ENCODE peak calls at places on chromosomes 4 and X, in four cellular contexts. J, I, D and S are unnamed samples.

GRCh38 chr4:33696066-33696465 is 2548.2 kb downstream of the ARAP2 start:
- DNase-seq in J (no peak), I (no peak), D (no peak), S (no peak)

GRCh38 chrX:28880136-28880535 is 292.9 kb downstream of the IL1RAPL1 start:
- DNase-seq in J (no peak), I (no peak), D (no peak), S (no peak)

GRCh38 chrX:150229481-150229880 is 133.6 kb upstream of the MAMLD1 start:
- DNase-seq in J (no peak), I (no peak), D (no peak), S (no peak)

GRCh38 chrX:130106071-130106470 is 4.2 kb downstream of the ELF4 start:
- DNase-seq in J (peak), I (no peak), D (no peak), S (no peak)

GRCh38 chrX:110442631-110443030 is 84.0 kb downstream of the RTL9 start:
- DNase-seq in J (peak), I (peak), D (no peak), S (peak)

GRCh38 chr4:6584865-6585264 is 9.9 kb downstream of the MAN2B2 start:
- DNase-seq in J (no peak), I (no peak), D (no peak), S (no peak)

GRCh38 chr4:144384428-144384827 is 243.9 kb upstream of the GYPA start:
- DNase-seq in J (no peak), I (no peak), D (no peak), S (no peak)

GRCh38 chr4:9979101-9979815 is 42.0 kb downstream of the SLC2A9 start:
- DNase-seq in J (no peak), I (no peak), D (no peak), S (no peak)

GRCh38 chrX:12967711-12968465 is 7.0 kb upstream of the TMSB4X start:
- DNase-seq in J (no peak), I (no peak), D (no peak), S (no peak)

GRCh38 chr4:152041304-152041703 is 280.5 kb upstream of the GATB start:
- DNase-seq in J (no peak), I (no peak), D (no peak), S (no peak)

GRCh38 chr4:37584087-37584486 is 102.1 kb downstream of the RELL1 start:
- DNase-seq in J (no peak), I (peak), D (no peak), S (no peak)

GRCh38 chr4:70969076-70969475 is 24.4 kb upstream of the DCK start:
- DNase-seq in J (no peak), I (no peak), D (no peak), S (no peak)

GRCh38 chr4:3307060-3307459 is 14.2 kb downstream of the RGS12 start:
- DNase-seq in J (no peak), I (no peak), D (no peak), S (no peak)

DNA sequence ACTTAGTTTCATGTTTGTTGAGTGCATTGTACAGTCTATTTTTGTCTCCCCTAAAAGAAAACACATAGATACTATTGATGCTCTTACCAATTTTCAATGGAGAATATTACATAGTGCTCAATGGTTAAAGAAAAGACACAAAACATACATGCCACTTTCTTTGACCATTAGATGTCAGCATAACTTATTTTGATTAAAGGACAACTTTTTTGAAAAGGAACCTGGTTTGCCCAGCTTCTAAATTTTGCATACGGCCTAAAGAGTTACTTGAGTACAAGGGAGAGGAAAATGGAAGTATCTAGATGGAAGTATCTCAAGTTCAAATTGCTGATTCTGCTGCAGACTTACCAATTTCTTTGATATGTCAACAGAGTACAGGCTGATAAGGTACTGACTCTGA is 68.5 kb downstream of the METTL14 start:
- DNase-seq in J (no peak), I (no peak), D (no peak), S (no peak)
- TF ChIP-seq CTCF in J (no peak), I (no peak), D (no peak), S (no peak)

GRCh38 chrX:45824471-45824870 is 623.8 kb upstream of the DIPK2B start:
- DNase-seq in J (no peak), I (no peak), D (peak), S (peak)
- TF ChIP-seq CTCF in J (no peak), I (no peak), D (no peak), S (peak)

GRCh38 chr4:89156515-89156914 is 45.2 kb downstream of the TIGD2 start:
- DNase-seq in J (no peak), I (no peak), D (no peak), S (no peak)

GRCh38 chr4:89157488-89158024 is 46.2 kb downstream of the TIGD2 start:
- DNase-seq in J (no peak), I (no peak), D (no peak), S (no peak)

GRCh38 chr4:89161841-89162240 is 50.5 kb downstream of the TIGD2 start:
- DNase-seq in J (no peak), I (no peak), D (no peak), S (no peak)

GRCh38 chr4:89160806-89161205 is 49.5 kb downstream of the TIGD2 start:
- DNase-seq in J (no peak), I (no peak), D (no peak), S (no peak)

DNA sequence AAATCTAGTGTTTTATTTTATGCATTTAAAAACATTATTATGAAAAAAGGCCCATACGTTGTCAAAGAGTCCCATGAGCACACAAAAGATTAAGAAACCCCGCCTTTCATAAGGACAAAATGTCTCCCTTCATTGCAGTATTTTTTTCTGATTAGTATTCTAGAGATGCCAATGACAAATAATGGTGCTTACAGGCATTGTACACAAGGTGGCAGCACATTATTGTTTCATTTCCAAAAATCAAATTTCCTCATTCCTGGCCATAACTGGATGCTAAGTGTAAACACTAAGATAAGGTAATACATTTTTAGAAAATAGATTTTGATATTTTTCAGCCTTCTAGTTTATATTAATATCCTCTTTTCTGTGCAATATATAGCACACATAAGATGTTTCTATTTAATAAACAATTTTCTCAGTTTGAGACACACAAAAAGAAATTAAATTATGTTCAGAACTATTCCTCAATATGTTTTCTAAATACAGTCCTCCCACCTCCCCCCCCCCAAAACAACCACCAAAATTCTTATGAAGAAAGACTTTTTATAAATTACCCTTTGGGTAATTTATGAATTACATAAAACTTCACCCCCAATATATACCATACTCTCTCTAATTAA is 47.7 kb downstream of the TIGD2 start:
- DNase-seq in J (no peak), I (peak), D (no peak), S (peak)
- TF ChIP-seq CTCF in J (peak), I (peak), D (no peak), S (peak)

GRCh38 chrX:40173662-40174593 is 76.2 kb upstream of the BCOR start:
- DNase-seq in J (peak), I (peak), D (no peak), S (peak)
- TF ChIP-seq CTCF in J (no peak), I (no peak), D (no peak), S (no peak)

GRCh38 chrX:36897690-36898089 is 110.5 kb upstream of the FAM47C start:
- DNase-seq in J (no peak), I (no peak), D (no peak), S (no peak)

GRCh38 chrX:36898301-36898700 is 109.9 kb upstream of the FAM47C start:
- DNase-seq in J (no peak), I (no peak), D (no peak), S (no peak)
- TF ChIP-seq CTCF in J (no peak), I (no peak), D (no peak), S (peak)